ENCODE peak calls at places on chromosomes 3 and 15, in five cellular contexts. T is cardiac fibroblast, L is fibroblast of lung, G is GM13976, R is NCI-H1092 treated with DMSO at 0.1 percent for 48 hours. C is an unnamed sample.

GRCh38 chr3:21542656-21543379 is 208.2 kb downstream of the ZNF385D start:
- DNase-seq in T (no peak), L (no peak), G (no peak), R (no peak), C (no peak)

GRCh38 chr3:65112751-65113300 is 425.0 kb upstream of the ADAMTS9 start:
- DNase-seq in T (no peak), L (no peak), G (no peak), R (no peak), C (no peak)

GRCh38 chr15:84669726-84670125 is 11.7 kb upstream of the NMB start:
- DNase-seq in T (no peak), L (no peak), G (no peak), R (no peak), C (no peak)

GRCh38 chr3:37770938-37771918 is 90.5 kb upstream of the CTDSPL start:
- DNase-seq in T (no peak), L (no peak), G (no peak), R (peak), C (no peak)

GRCh38 chr15:24955549-24955929 is 752 bp downstream of the SNRPN start:
- DNase-seq in T (no peak), L (no peak), G (peak), R (no peak), C (peak)

GRCh38 chr3:356947-357346 is 160.4 kb downstream of the CHL1 start:
- DNase-seq in T (no peak), L (peak), G (no peak), R (peak), C (no peak)

GRCh38 chr15:76058714-76059319 is 968 bp upstream of the TMEM266 start:
- DNase-seq in T (peak), L (peak), G (peak), R (peak), C (no peak)

GRCh38 chr15:40471778-40472130 is 970 bp downstream of the CHST14 start:
- DNase-seq in T (no peak), L (peak), G (no peak), R (no peak), C (peak)

GRCh38 chr15:97036301-97036700 is 705.8 kb downstream of the NR2F2 start:
- DNase-seq in T (peak), L (no peak), G (no peak), R (no peak), C (no peak)

GRCh38 chr3:97821810-97822775 is at the start of gene CRYBG3:
- DNase-seq in T (peak), L (peak), G (peak), R (peak), C (peak)

GRCh38 chr3:126679318-126679751 is 24.4 kb upstream of the TXNRD3 start:
- DNase-seq in T (peak), L (peak), G (peak), R (peak), C (peak)

GRCh38 chr15:88918738-88919137 is 5.6 kb upstream of the MFGE8 start:
- DNase-seq in T (peak), L (peak), G (peak), R (no peak), C (no peak)

GRCh38 chr3:185693985-185694675 is 108.0 kb downstream of the SENP2 start:
- DNase-seq in T (peak), L (no peak), G (no peak), R (no peak), C (no peak)

GRCh38 chr15:64009241-64009640 is 37.0 kb downstream of the DAPK2 start:
- DNase-seq in T (peak), L (no peak), G (no peak), R (no peak), C (no peak)

GRCh38 chr3:164539215-164539614 is 539.1 kb downstream of the SI start:
- DNase-seq in T (no peak), L (no peak), G (no peak), R (peak), C (no peak)

GRCh38 chr15:48748535-48748934 is 62.3 kb downstream of the CEP152 start:
- DNase-seq in T (peak), L (peak), G (no peak), R (no peak), C (no peak)

GRCh38 chr3:24264748-24265158 is 229.9 kb downstream of the THRB start:
- DNase-seq in T (peak), L (peak), G (peak), R (no peak), C (peak)

GRCh38 chr3:14587733-14588360 is 47.7 kb upstream of the GRIP2 start:
- DNase-seq in T (peak), L (peak), G (no peak), R (no peak), C (no peak)